ENCODE peak calls at places on chromosomes 7 and 10, in six cellular contexts. W is fibroblast of pulmonary artery, I is GM12865, X is spleen, B is psoas muscle, J is B cell. K is an unnamed sample.
A peak's percentile ranks its signal among the peaks of the same experiment; 100 is the strongest.

GRCh38 chr7:131604841-131605279 is 48.4 kb upstream of the PODXL start:
- DNase-seq in X (no peak), B (no peak), W (peak; percentile 38), I (no peak), J (no peak), K (no peak)

GRCh38 chr10:80137031-80137712 is 4.6 kb downstream of the PLAC9 start:
- DNase-seq in I (no peak), X (no peak), W (peak; percentile 62), B (peak; percentile 69), J (no peak), K (no peak)

GRCh38 chr7:128913856-128914565 is 3.5 kb upstream of the KCP start:
- DNase-seq in J (peak; percentile 19), B (no peak), X (peak; percentile 65), W (no peak), I (no peak), K (no peak)

GRCh38 chr10:80541144-80541750 is 3.5 kb downstream of the SH2D4B start:
- DNase-seq in J (peak; percentile 59), I (peak; percentile 63), B (no peak), X (no peak), W (no peak), K (no peak)

GRCh38 chr7:135729230-135729629 is 1.2 kb upstream of the SLC13A4 start:
- DNase-seq in X (no peak), W (no peak), B (no peak), I (no peak), J (no peak), K (no peak)

GRCh38 chr7:116041615-116042014 is 11.1 kb upstream of the TFEC start:
- DNase-seq in B (no peak), W (no peak), J (no peak), X (no peak), I (peak; percentile 61), K (no peak)

GRCh38 chr10:119459681-119460340 is 82.7 kb downstream of the RGS10 start:
- DNase-seq in X (no peak), B (no peak), I (no peak), W (no peak), J (no peak), K (no peak)

GRCh38 chr7:44087914-44088838 is 5.8 kb upstream of the POLM start:
- DNase-seq in J (no peak), W (peak; percentile 75), B (peak; percentile 84), I (no peak), X (peak; percentile 79), K (no peak)

GRCh38 chr7:495326-495725 is 24.3 kb downstream of the PDGFA start:
- DNase-seq in X (peak; percentile 55), I (no peak), J (no peak), B (peak; percentile 6), W (no peak), K (peak; percentile 11)

GRCh38 chr7:149788300-149788851 is 15.0 kb upstream of the ZNF467 start:
- DNase-seq in B (no peak), W (no peak), X (no peak), I (no peak), J (no peak), K (no peak)

GRCh38 chr7:52592698-52593097 is 442.7 kb upstream of the POM121L12 start:
- DNase-seq in X (no peak), I (no peak), J (no peak), B (no peak), W (no peak), K (no peak)

GRCh38 chr10:107546986-107547385 is 382.5 kb upstream of the SORCS1 start:
- DNase-seq in B (no peak), W (no peak), I (no peak), J (no peak), X (no peak), K (no peak)

DNA sequence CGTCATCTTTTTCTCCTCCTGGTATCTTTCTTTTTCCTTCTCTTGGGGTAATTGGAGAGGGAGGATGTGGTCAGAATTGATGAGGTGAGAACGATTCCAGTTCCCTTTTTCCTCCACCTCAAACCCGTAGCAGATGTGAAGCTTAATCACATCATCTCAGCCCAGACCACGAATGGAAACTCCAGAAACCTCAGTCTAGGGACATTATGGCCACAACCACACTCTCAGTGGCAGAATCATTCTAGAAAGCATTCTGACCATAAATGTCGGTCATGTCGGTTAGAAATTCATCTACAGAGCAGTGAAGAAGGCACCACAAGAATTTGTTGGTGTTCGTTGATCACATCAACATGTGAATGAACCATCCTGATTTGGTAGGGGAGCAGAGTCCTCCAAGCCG is 78.7 kb downstream of the GATA3 start:
- DNase-seq in J (no peak), B (no peak), X (no peak), I (peak; percentile 85), W (no peak), K (no peak)
- TF ChIP-seq CTCF in J (no peak), B (no peak), X (no peak), I (no peak), W (no peak), K (no peak)

DNA sequence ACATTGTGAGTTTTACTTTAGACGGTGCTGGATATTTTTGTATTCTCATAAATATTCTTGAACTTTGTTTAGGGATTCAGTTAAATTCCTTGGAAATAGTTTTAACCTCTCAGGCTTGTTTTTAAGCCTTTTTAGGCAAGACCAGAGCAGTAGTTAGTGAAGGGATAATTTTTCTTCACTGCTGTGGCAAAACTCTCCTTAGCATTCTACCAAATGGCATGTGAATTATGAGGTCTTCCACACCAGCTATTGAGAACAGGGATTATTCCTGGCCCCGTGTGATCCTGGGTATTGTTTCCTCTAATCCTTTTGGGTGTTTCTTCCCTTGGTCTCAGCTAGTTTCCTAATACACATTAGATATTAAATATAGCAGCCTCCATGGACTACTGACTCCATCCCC is 46.2 kb downstream of the CCDC71L start:
- DNase-seq in W (no peak), X (no peak), J (no peak), B (no peak), I (no peak), K (no peak)
- TF ChIP-seq CTCF in W (no peak), X (no peak), J (no peak), B (no peak), I (no peak), K (no peak)

DNA sequence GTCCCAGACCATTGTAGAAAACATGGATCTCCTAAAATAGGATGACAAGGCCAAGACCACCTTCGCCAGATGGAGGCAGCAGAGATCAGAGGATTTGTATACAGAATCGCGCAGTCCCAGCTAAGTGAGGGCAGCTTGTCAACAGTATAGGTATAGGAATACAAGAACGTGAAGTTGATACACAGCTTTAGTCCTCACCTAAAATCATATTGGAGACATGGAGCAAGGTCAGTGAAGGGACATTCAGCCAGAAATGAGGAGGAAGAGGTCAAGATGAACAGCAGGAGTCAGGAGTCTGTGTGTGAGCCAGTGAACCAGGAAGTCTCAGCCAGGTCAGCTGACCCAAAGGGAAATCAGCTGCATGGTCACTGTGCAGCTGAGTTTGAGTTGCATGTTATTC is 263.4 kb upstream of the PRKCQ start:
- DNase-seq in X (no peak), I (peak; percentile 51), J (no peak), W (peak; percentile 2), B (no peak), K (no peak)
- TF ChIP-seq CTCF in X (no peak), I (peak; percentile 39), J (no peak), W (no peak), B (no peak), K (no peak)

GRCh38 chr7:75888464-75889222 is 9.8 kb downstream of the RHBDD2 start:
- DNase-seq in I (no peak), J (no peak), W (no peak), B (peak; percentile 57), X (no peak), K (no peak)

GRCh38 chr7:75889223-75889825 is 10.5 kb downstream of the RHBDD2 start:
- DNase-seq in I (no peak), J (no peak), W (no peak), B (no peak), X (no peak), K (no peak)

GRCh38 chr7:75891815-75892411 is 13.1 kb downstream of the RHBDD2 start:
- DNase-seq in J (no peak), W (no peak), X (no peak), B (no peak), I (no peak), K (no peak)

GRCh38 chr7:75889826-75890225 is 11.0 kb downstream of the RHBDD2 start:
- DNase-seq in I (no peak), X (no peak), B (no peak), W (no peak), J (no peak), K (no peak)

DNA sequence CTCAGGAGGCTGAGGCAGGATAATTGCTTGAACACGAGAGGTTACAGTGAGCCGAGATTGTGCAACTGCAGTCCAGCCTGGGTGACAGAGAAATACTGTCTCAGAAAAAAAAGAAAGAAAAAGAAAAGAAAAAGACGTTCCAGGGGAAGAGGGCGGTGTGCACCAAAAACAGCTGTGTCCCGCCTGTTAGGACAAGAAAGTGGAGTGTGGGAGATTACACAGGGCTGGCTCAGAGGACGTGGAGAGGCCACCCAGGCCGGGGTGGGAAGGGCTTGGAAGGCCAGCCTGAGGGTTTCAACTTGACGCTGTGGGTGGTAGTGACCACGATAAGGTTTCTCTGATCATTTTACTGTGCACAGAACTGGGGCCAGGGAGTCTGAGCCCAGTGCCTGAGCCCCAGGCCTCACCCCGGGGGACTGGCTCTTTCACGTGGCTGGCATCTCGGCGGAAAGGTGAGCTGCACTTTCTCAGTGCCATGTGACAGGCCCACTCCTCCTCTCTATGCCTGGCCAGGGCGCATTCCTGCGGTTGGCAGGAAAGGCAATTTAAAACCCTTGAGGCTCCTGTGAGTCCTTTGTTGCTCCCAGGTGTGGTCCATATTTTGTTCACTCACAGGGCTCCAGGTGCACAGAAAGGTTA is 13.9 kb downstream of the RHBDD2 start:
- DNase-seq in W (peak; percentile 63), I (no peak), J (no peak), B (peak; percentile 66), X (no peak), K (no peak)
- TF ChIP-seq CTCF in W (no peak), I (no peak), J (no peak), B (no peak), X (no peak), K (no peak)

GRCh38 chr7:137967143-137968018 is 34.5 kb downstream of the CREB3L2 start:
- DNase-seq in B (no peak), X (no peak), W (peak; percentile 62), I (no peak), J (no peak), K (no peak)

GRCh38 chr7:137964824-137965545 is 36.9 kb downstream of the CREB3L2 start:
- DNase-seq in I (no peak), W (no peak), J (no peak), B (no peak), X (no peak), K (no peak)

GRCh38 chr7:137966636-137967142 is 35.2 kb downstream of the CREB3L2 start:
- DNase-seq in W (no peak), I (no peak), B (no peak), J (no peak), X (no peak), K (no peak)

GRCh38 chr7:137968890-137969289 is 33.0 kb downstream of the CREB3L2 start:
- DNase-seq in I (no peak), W (no peak), J (no peak), B (no peak), X (no peak), K (no peak)

GRCh38 chr7:137965942-137966624 is 35.8 kb downstream of the CREB3L2 start:
- DNase-seq in W (no peak), I (no peak), J (no peak), X (no peak), B (no peak), K (no peak)
- TF ChIP-seq CTCF in W (peak; percentile 41), I (no peak), J (no peak), X (no peak), B (no peak), K (no peak)